ENCODE peak calls at places on chromosome 7, in four cellular contexts. R, D, E and G are unnamed samples.
A peak's percentile ranks its signal among the peaks of the same experiment; 100 is the strongest.

GRCh38 chr7:95686109-95686508 is 86.2 kb upstream of the DYNC1I1 start:
- DNase-seq in E (peak; percentile 55), R (peak; percentile 81), D (peak; percentile 71), G (no peak)

GRCh38 chr7:157521061-157521731 is 184.4 kb downstream of the DNAJB6 start:
- DNase-seq in R (no peak), D (peak; percentile 8), E (no peak), G (no peak)

GRCh38 chr7:87370660-87371180 is 25.3 kb downstream of the CROT start:
- DNase-seq in R (peak; percentile 35), E (no peak), D (no peak), G (no peak)

GRCh38 chr7:28347462-28347861 is 64.9 kb upstream of the CREB5 start:
- DNase-seq in E (no peak), R (no peak), D (no peak), G (no peak)

GRCh38 chr7:49980414-49980813 is 112.6 kb downstream of the ZPBP start:
- DNase-seq in E (no peak), D (no peak), R (no peak), G (no peak)

GRCh38 chr7:106283831-106284515 is 810 bp downstream of the NAMPT start:
- DNase-seq in D (peak; percentile 64), E (peak; percentile 60), R (peak; percentile 63), G (no peak)

GRCh38 chr7:102859084-102859798 is 53.6 kb upstream of the LRRC17 start:
- DNase-seq in R (no peak), D (no peak), E (no peak), G (peak; percentile 80)

GRCh38 chr7:30984359-30985107 is 20.8 kb downstream of the GHRHR start:
- DNase-seq in D (no peak), R (peak; percentile 25), E (no peak), G (no peak)

GRCh38 chr7:128033246-128033645 is 2.0 kb upstream of the LRRC4 start:
- DNase-seq in E (no peak), D (no peak), R (no peak), G (no peak)

GRCh38 chr7:2681954-2682799 is 5.8 kb upstream of the AMZ1 start:
- DNase-seq in D (no peak), E (no peak), R (no peak), G (no peak)

GRCh38 chr7:157490465-157490912 is 153.7 kb downstream of the DNAJB6 start:
- DNase-seq in E (peak; percentile 2), R (peak; percentile 96), D (no peak), G (no peak)

GRCh38 chr7:80876894-80877414 is 41.9 kb downstream of the SEMA3C start:
- DNase-seq in R (peak; percentile 62), E (no peak), D (no peak), G (no peak)

GRCh38 chr7:157691521-157692155 is 354.8 kb downstream of the DNAJB6 start:
- DNase-seq in E (no peak), R (no peak), D (peak; percentile 10), G (no peak)

GRCh38 chr7:125136755-125137547 is 207.3 kb upstream of the POT1 start:
- DNase-seq in D (no peak), E (no peak), R (peak; percentile 1), G (no peak)

GRCh38 chr7:80632819-80633218 is 5.6 kb upstream of the CD36 start:
- DNase-seq in E (no peak), R (no peak), D (no peak), G (no peak)

DNA sequence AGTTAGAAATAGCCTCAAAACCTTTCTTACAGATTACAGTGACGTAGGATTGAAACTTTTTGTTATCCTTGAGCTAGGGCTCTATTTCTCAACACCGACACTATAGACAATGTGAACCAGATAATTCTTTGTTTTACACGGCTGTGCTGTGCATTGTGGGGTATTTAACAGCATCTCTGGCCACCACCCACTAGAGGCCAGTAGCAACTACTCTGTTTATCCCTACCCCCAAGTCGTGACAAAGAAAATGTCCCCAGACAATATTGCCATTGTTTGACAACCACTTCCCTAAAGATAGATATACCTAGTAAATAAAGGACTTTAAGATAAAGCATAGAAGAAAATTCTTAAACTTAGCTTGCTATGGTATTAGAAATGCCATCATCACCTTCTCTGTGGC is 359.6 kb downstream of the ARL4A start:
- DNase-seq in D (no peak), R (no peak), E (no peak), G (no peak)
- TF ChIP-seq CTCF in D (no peak), R (no peak), E (no peak), G (no peak)

GRCh38 chr7:134611611-134612151 is 35.0 kb upstream of the BPGM start:
- DNase-seq in E (no peak), R (no peak), D (no peak), G (no peak)
- TF ChIP-seq POLR2A in E (no peak), R (no peak), D (no peak), G (no peak)

DNA sequence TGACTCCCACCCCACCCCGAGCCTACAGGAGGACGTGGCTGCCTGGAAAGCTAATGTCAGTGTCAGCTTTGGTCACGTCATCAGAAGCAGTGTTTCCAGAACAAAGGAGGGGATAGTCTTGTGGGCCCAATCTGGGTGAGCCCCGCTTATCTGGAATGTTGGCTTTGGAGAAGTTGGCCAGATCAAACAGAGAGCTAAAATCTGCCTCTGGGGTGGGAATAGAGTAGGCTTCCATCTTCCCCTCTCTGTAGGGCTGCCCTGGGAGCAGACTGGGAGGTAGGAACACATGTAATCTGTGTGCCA is 32.5 kb downstream of the SRRM3 start:
- DNase-seq in E (no peak), D (no peak), R (no peak), G (no peak)
- H3K4me1 ChIP-seq in E (no peaks in the 10 kb centered on the region), D (no peaks in the 10 kb centered on the region), R (peaks cover 11% of the 10 kb centered on the region), G (peaks cover 4% of the 10 kb centered on the region)

DNA sequence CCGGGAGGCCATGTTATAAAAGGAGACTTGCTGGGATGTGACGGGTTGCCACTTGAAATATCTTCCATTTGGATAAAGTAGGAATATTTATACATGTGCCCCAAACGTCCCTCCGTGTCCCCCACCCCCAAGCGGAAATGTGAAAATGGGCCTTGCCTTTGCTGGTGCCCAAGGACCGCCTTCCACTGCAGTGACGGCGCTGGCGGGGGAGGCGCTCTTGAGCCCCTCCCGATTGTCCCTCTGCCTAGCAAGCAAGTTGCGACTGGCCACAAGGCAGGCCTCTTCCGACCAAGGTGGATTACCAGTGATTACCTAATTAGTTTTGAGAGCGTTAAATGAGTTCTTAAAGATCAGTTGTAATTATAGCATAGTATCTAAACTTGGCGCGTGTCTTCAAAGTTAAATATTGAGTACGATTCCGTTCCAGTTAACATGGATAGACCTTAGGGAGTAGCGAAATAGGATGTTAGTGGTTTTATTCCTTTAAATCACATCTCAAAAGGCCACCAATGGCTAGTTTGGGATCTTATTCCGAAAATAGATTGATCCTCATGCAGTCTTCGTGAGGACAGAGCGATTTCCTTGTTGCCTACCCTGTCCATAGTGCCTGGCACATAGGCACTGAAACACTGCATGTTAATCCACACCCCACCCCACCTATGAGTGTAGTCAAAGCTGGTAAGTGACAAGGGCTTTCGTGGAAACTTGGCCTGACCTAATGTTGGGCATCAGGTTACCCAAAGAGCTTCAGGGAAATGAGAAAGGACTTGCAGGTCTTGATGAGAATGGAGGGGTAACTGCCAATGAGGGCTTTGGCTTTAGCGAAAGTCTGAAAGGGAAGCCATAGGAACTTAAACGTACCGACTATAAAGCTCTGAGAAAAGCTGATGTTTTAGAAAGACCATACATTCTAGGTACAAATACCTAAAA is 1.1 kb downstream of the PPIA start:
- DNase-seq in R (peak; percentile 92), D (peak; percentile 95), E (peak; percentile 85), G (peak; percentile 96)
- TF ChIP-seq CTCF in R (peak; percentile 44), D (peak; percentile 30), E (peak; percentile 32), G (peak; percentile 22)

DNA sequence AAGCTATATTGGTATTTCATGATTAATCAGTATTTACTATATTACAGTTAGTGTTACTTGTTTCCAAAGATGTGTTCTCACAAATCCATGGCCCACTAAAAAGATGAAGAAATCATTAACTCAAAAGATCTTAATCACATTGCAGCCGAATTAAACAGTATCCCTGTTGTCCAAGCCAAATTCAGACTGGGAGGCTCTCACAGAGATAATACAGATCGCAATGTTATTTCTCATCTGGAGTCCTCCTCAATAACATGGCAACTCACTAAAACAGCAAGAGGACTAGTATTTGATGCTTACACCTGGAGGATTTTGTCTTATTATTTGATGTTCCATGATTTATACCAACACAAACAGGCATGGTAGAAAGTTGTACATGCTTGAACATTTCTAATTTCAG is 23.4 kb downstream of the CYP51A1 start:
- DNase-seq in E (no peak), R (no peak), D (no peak), G (no peak)
- TF ChIP-seq POLR2A in E (no peak), R (no peak), D (no peak), G (no peak)

DNA sequence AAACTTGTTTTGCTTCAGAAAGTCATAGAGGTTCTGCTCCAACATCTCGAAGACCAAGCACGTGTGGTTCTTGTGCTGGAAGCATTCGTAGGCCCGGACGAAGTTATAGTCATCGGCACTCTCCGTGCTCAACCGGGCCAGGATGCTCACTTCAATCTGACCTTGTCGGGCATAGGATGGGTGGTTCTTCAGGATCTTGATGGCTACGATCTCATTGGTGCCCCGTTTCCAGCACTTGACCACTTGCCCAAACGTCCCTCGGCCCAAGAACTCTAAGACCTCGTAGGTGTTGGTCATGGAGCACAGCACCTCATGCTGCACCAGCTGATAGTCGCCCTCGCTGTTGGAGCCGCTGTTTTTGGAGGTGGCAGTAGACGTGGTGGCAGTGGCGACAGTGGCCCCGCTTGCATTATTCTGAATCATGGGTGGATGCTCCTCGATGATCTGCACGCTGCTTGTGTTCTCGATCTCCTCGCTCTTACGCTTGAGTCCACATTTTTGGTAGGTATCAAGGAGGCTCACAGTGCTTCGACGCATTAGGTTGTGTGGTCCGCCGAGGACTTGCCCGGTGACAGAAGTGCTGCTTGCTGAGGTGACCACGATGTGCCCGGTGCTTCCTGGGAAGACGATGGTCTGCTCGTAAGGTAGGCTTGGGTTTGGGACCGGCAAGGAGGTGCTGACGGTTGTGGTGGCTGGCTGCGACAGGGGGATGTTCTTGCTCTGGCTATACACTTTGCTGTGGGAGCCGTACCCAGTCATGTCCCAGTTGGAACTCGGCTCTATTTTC is 61.4 kb downstream of the HIPK2 start:
- DNase-seq in E (no peak), R (no peak), D (no peak), G (no peak)
- H3K4me1 ChIP-seq in E (no peaks in the 10 kb centered on the region), R (peaks cover 14% of the 10 kb centered on the region), D (no peaks in the 10 kb centered on the region), G (peaks cover 40% of the 10 kb centered on the region)

GRCh38 chr7:99311702-99312101 is 14.0 kb upstream of the ARPC1A start:
- DNase-seq in D (no peak), R (no peak), E (no peak), G (no peak)

GRCh38 chr7:99312316-99313203 is 13.1 kb upstream of the ARPC1A start:
- DNase-seq in E (peak; percentile 55), D (peak; percentile 85), R (peak; percentile 61), G (peak; percentile 94)

GRCh38 chr7:99313204-99313573 is 12.5 kb upstream of the ARPC1A start:
- DNase-seq in R (no peak), E (no peak), D (no peak), G (no peak)

GRCh38 chr7:99310004-99310403 is 15.7 kb upstream of the ARPC1A start:
- DNase-seq in R (no peak), D (no peak), E (no peak), G (no peak)

GRCh38 chr7:99314504-99314903 is 11.2 kb upstream of the ARPC1A start:
- DNase-seq in D (no peak), E (no peak), R (peak; percentile 20), G (no peak)
- TF ChIP-seq CTCF in D (no peak), E (no peak), R (no peak), G (no peak)

GRCh38 chr7:1396195-1396594 is 63.1 kb downstream of the MICALL2 start:
- DNase-seq in D (no peak), R (no peak), E (no peak), G (no peak)

GRCh38 chr7:1394371-1394770 is 64.9 kb downstream of the MICALL2 start:
- DNase-seq in E (no peak), R (no peak), D (no peak), G (no peak)

GRCh38 chr7:1393421-1393820 is 65.8 kb downstream of the MICALL2 start:
- DNase-seq in E (no peak), R (no peak), D (no peak), G (no peak)

GRCh38 chr7:1397491-1398327 is 61.6 kb downstream of the MICALL2 start:
- DNase-seq in E (no peak), R (no peak), D (no peak), G (no peak)

GRCh38 chr7:1395211-1396070 is 63.8 kb downstream of the MICALL2 start:
- DNase-seq in R (no peak), D (no peak), E (no peak), G (no peak)
- TF ChIP-seq POLR2A in R (no peak), D (no peak), E (no peak), G (no peak)